ENCODE peak calls at places on chromosomes 13 and 19, in eight cellular contexts. One of them, this sample, is unnamed.
A peak's percentile ranks its signal among the peaks of the same experiment; 100 is the strongest.

GRCh38 chr13:23753523-23753922 is 135.7 kb downstream of the MIPEP start:
- DNase-seq in stimulated activated CD8-positive, alpha-beta memory T cell treated with anti-CD3 and anti-CD28 coated beads, Interleukin-15, amount 100 ng/mL, for 48 hours: no peak
- DNase-seq in omental fat pad: no peak
- DNase-seq in kidney epithelial cell: no peak
- DNase-seq in body of pancreas: no peak
- DNase-seq in EH: peak; percentile 59
- DNase-seq in esophagus squamous epithelium: no peak
- DNase-seq in activated naive CD4-positive, alpha-beta T cell treated with anti-CD3 and anti-CD28 coated beads, Interleukin-2, amount 10 ng/mL, durations not matched to agents 7 days and 5 days: no peak
- DNase-seq in this sample: no peak

GRCh38 chr13:46871557-46871956 is 25.3 kb downstream of the HTR2A start:
- DNase-seq in kidney epithelial cell: no peak
- DNase-seq in EH: no peak
- DNase-seq in activated naive CD4-positive, alpha-beta T cell treated with anti-CD3 and anti-CD28 coated beads, Interleukin-2, amount 10 ng/mL, durations not matched to agents 7 days and 5 days: no peak
- DNase-seq in body of pancreas: no peak
- DNase-seq in omental fat pad: no peak
- DNase-seq in esophagus squamous epithelium: no peak
- DNase-seq in stimulated activated CD8-positive, alpha-beta memory T cell treated with anti-CD3 and anti-CD28 coated beads, Interleukin-15, amount 100 ng/mL, for 48 hours: no peak
- DNase-seq in this sample: no peak

GRCh38 chr19:1854542-1855039 is 6.3 kb upstream of the REXO1 start:
- DNase-seq in kidney epithelial cell: no peak
- DNase-seq in omental fat pad: no peak
- DNase-seq in stimulated activated CD8-positive, alpha-beta memory T cell treated with anti-CD3 and anti-CD28 coated beads, Interleukin-15, amount 100 ng/mL, for 48 hours: no peak
- DNase-seq in EH: no peak
- DNase-seq in esophagus squamous epithelium: no peak
- DNase-seq in activated naive CD4-positive, alpha-beta T cell treated with anti-CD3 and anti-CD28 coated beads, Interleukin-2, amount 10 ng/mL, durations not matched to agents 7 days and 5 days: no peak
- DNase-seq in body of pancreas: no peak
- DNase-seq in this sample: peak; percentile 33

GRCh38 chr13:34076943-34077703 is 259.2 kb downstream of the RFC3 start:
- DNase-seq in stimulated activated CD8-positive, alpha-beta memory T cell treated with anti-CD3 and anti-CD28 coated beads, Interleukin-15, amount 100 ng/mL, for 48 hours: no peak
- DNase-seq in body of pancreas: no peak
- DNase-seq in activated naive CD4-positive, alpha-beta T cell treated with anti-CD3 and anti-CD28 coated beads, Interleukin-2, amount 10 ng/mL, durations not matched to agents 7 days and 5 days: no peak
- DNase-seq in omental fat pad: no peak
- DNase-seq in EH: peak; percentile 89
- DNase-seq in esophagus squamous epithelium: no peak
- DNase-seq in kidney epithelial cell: no peak
- DNase-seq in this sample: no peak

GRCh38 chr19:23527797-23528196 is 132.5 kb upstream of the ZNF91 start:
- DNase-seq in kidney epithelial cell: no peak
- DNase-seq in esophagus squamous epithelium: no peak
- DNase-seq in activated naive CD4-positive, alpha-beta T cell treated with anti-CD3 and anti-CD28 coated beads, Interleukin-2, amount 10 ng/mL, durations not matched to agents 7 days and 5 days: no peak
- DNase-seq in body of pancreas: no peak
- DNase-seq in EH: no peak
- DNase-seq in stimulated activated CD8-positive, alpha-beta memory T cell treated with anti-CD3 and anti-CD28 coated beads, Interleukin-15, amount 100 ng/mL, for 48 hours: no peak
- DNase-seq in omental fat pad: no peak
- DNase-seq in this sample: peak; percentile 36

GRCh38 chr13:113882266-113882627 is 18.4 kb upstream of the GAS6 start:
- DNase-seq in omental fat pad: no peak
- DNase-seq in stimulated activated CD8-positive, alpha-beta memory T cell treated with anti-CD3 and anti-CD28 coated beads, Interleukin-15, amount 100 ng/mL, for 48 hours: no peak
- DNase-seq in kidney epithelial cell: no peak
- DNase-seq in body of pancreas: no peak
- DNase-seq in EH: no peak
- DNase-seq in activated naive CD4-positive, alpha-beta T cell treated with anti-CD3 and anti-CD28 coated beads, Interleukin-2, amount 10 ng/mL, durations not matched to agents 7 days and 5 days: no peak
- DNase-seq in esophagus squamous epithelium: no peak
- DNase-seq in this sample: no peak

GRCh38 chr13:84702174-84702573 is 819.9 kb upstream of the SLITRK1 start:
- DNase-seq in stimulated activated CD8-positive, alpha-beta memory T cell treated with anti-CD3 and anti-CD28 coated beads, Interleukin-15, amount 100 ng/mL, for 48 hours: no peak
- DNase-seq in esophagus squamous epithelium: no peak
- DNase-seq in body of pancreas: no peak
- DNase-seq in kidney epithelial cell: no peak
- DNase-seq in omental fat pad: no peak
- DNase-seq in activated naive CD4-positive, alpha-beta T cell treated with anti-CD3 and anti-CD28 coated beads, Interleukin-2, amount 10 ng/mL, durations not matched to agents 7 days and 5 days: no peak
- DNase-seq in EH: no peak
- DNase-seq in this sample: no peak

GRCh38 chr19:7883796-7884570 is 4.3 kb upstream of the LRRC8E start:
- DNase-seq in activated naive CD4-positive, alpha-beta T cell treated with anti-CD3 and anti-CD28 coated beads, Interleukin-2, amount 10 ng/mL, durations not matched to agents 7 days and 5 days: no peak
- DNase-seq in omental fat pad: no peak
- DNase-seq in EH: peak; percentile 81
- DNase-seq in kidney epithelial cell: no peak
- DNase-seq in stimulated activated CD8-positive, alpha-beta memory T cell treated with anti-CD3 and anti-CD28 coated beads, Interleukin-15, amount 100 ng/mL, for 48 hours: no peak
- DNase-seq in esophagus squamous epithelium: no peak
- DNase-seq in body of pancreas: no peak
- DNase-seq in this sample: no peak

GRCh38 chr19:44998025-44998424 is 3.2 kb upstream of the RELB start:
- DNase-seq in omental fat pad: no peak
- DNase-seq in stimulated activated CD8-positive, alpha-beta memory T cell treated with anti-CD3 and anti-CD28 coated beads, Interleukin-15, amount 100 ng/mL, for 48 hours: no peak
- DNase-seq in esophagus squamous epithelium: no peak
- DNase-seq in EH: no peak
- DNase-seq in activated naive CD4-positive, alpha-beta T cell treated with anti-CD3 and anti-CD28 coated beads, Interleukin-2, amount 10 ng/mL, durations not matched to agents 7 days and 5 days: no peak
- DNase-seq in body of pancreas: no peak
- DNase-seq in kidney epithelial cell: no peak
- DNase-seq in this sample: no peak

GRCh38 chr19:38848299-38849146 is 1.3 kb downstream of the HNRNPL start:
- DNase-seq in kidney epithelial cell: no peak
- DNase-seq in stimulated activated CD8-positive, alpha-beta memory T cell treated with anti-CD3 and anti-CD28 coated beads, Interleukin-15, amount 100 ng/mL, for 48 hours: no peak
- DNase-seq in omental fat pad: no peak
- DNase-seq in activated naive CD4-positive, alpha-beta T cell treated with anti-CD3 and anti-CD28 coated beads, Interleukin-2, amount 10 ng/mL, durations not matched to agents 7 days and 5 days: no peak
- DNase-seq in body of pancreas: no peak
- DNase-seq in esophagus squamous epithelium: no peak
- DNase-seq in EH: no peak
- DNase-seq in this sample: no peak

GRCh38 chr19:51259348-51260245 is 8.7 kb downstream of the SIGLECL1 start:
- DNase-seq in esophagus squamous epithelium: no peak
- DNase-seq in kidney epithelial cell: no peak
- DNase-seq in omental fat pad: no peak
- DNase-seq in body of pancreas: peak; percentile 16
- DNase-seq in stimulated activated CD8-positive, alpha-beta memory T cell treated with anti-CD3 and anti-CD28 coated beads, Interleukin-15, amount 100 ng/mL, for 48 hours: no peak
- DNase-seq in EH: no peak
- DNase-seq in activated naive CD4-positive, alpha-beta T cell treated with anti-CD3 and anti-CD28 coated beads, Interleukin-2, amount 10 ng/mL, durations not matched to agents 7 days and 5 days: peak; percentile 77
- DNase-seq in this sample: peak; percentile 70

GRCh38 chr13:25335856-25336255 is 34.4 kb downstream of the NUP58 start:
- DNase-seq in activated naive CD4-positive, alpha-beta T cell treated with anti-CD3 and anti-CD28 coated beads, Interleukin-2, amount 10 ng/mL, durations not matched to agents 7 days and 5 days: no peak
- DNase-seq in EH: no peak
- DNase-seq in stimulated activated CD8-positive, alpha-beta memory T cell treated with anti-CD3 and anti-CD28 coated beads, Interleukin-15, amount 100 ng/mL, for 48 hours: no peak
- DNase-seq in kidney epithelial cell: no peak
- DNase-seq in omental fat pad: no peak
- DNase-seq in esophagus squamous epithelium: no peak
- DNase-seq in body of pancreas: no peak
- DNase-seq in this sample: no peak

GRCh38 chr13:49681837-49682236 is 9.4 kb downstream of the EBPL start:
- DNase-seq in body of pancreas: no peak
- DNase-seq in kidney epithelial cell: no peak
- DNase-seq in EH: peak; percentile 28
- DNase-seq in activated naive CD4-positive, alpha-beta T cell treated with anti-CD3 and anti-CD28 coated beads, Interleukin-2, amount 10 ng/mL, durations not matched to agents 7 days and 5 days: no peak
- DNase-seq in omental fat pad: no peak
- DNase-seq in stimulated activated CD8-positive, alpha-beta memory T cell treated with anti-CD3 and anti-CD28 coated beads, Interleukin-15, amount 100 ng/mL, for 48 hours: no peak
- DNase-seq in esophagus squamous epithelium: no peak
- DNase-seq in this sample: no peak

GRCh38 chr19:2491130-2491801 is 15.3 kb downstream of the GADD45B start:
- DNase-seq in activated naive CD4-positive, alpha-beta T cell treated with anti-CD3 and anti-CD28 coated beads, Interleukin-2, amount 10 ng/mL, durations not matched to agents 7 days and 5 days: no peak
- DNase-seq in stimulated activated CD8-positive, alpha-beta memory T cell treated with anti-CD3 and anti-CD28 coated beads, Interleukin-15, amount 100 ng/mL, for 48 hours: no peak
- DNase-seq in omental fat pad: no peak
- DNase-seq in kidney epithelial cell: peak; percentile 83
- DNase-seq in body of pancreas: peak; percentile 95
- DNase-seq in EH: peak; percentile 93
- DNase-seq in esophagus squamous epithelium: no peak
- DNase-seq in this sample: no peak

GRCh38 chr13:102862624-102863210 is 16.9 kb downstream of the ERCC5 start:
- DNase-seq in kidney epithelial cell: no peak
- DNase-seq in EH: no peak
- DNase-seq in activated naive CD4-positive, alpha-beta T cell treated with anti-CD3 and anti-CD28 coated beads, Interleukin-2, amount 10 ng/mL, durations not matched to agents 7 days and 5 days: no peak
- DNase-seq in stimulated activated CD8-positive, alpha-beta memory T cell treated with anti-CD3 and anti-CD28 coated beads, Interleukin-15, amount 100 ng/mL, for 48 hours: no peak
- DNase-seq in esophagus squamous epithelium: no peak
- DNase-seq in omental fat pad: no peak
- DNase-seq in body of pancreas: no peak
- DNase-seq in this sample: no peak

GRCh38 chr13:62933809-62934208 is 1518.2 kb upstream of the PCDH20 start:
- DNase-seq in stimulated activated CD8-positive, alpha-beta memory T cell treated with anti-CD3 and anti-CD28 coated beads, Interleukin-15, amount 100 ng/mL, for 48 hours: no peak
- DNase-seq in activated naive CD4-positive, alpha-beta T cell treated with anti-CD3 and anti-CD28 coated beads, Interleukin-2, amount 10 ng/mL, durations not matched to agents 7 days and 5 days: no peak
- DNase-seq in EH: no peak
- DNase-seq in body of pancreas: no peak
- DNase-seq in omental fat pad: no peak
- DNase-seq in esophagus squamous epithelium: no peak
- DNase-seq in kidney epithelial cell: no peak
- DNase-seq in this sample: no peak

GRCh38 chr19:50486823-50487515 is 10.3 kb upstream of the GARIN5A start:
- DNase-seq in activated naive CD4-positive, alpha-beta T cell treated with anti-CD3 and anti-CD28 coated beads, Interleukin-2, amount 10 ng/mL, durations not matched to agents 7 days and 5 days: peak; percentile 70
- DNase-seq in esophagus squamous epithelium: no peak
- DNase-seq in omental fat pad: no peak
- DNase-seq in body of pancreas: peak; percentile 45
- DNase-seq in kidney epithelial cell: no peak
- DNase-seq in stimulated activated CD8-positive, alpha-beta memory T cell treated with anti-CD3 and anti-CD28 coated beads, Interleukin-15, amount 100 ng/mL, for 48 hours: no peak
- DNase-seq in EH: no peak
- DNase-seq in this sample: peak; percentile 90

GRCh38 chr19:35565016-35565856 is 1.8 kb upstream of the ATP4A start:
- DNase-seq in activated naive CD4-positive, alpha-beta T cell treated with anti-CD3 and anti-CD28 coated beads, Interleukin-2, amount 10 ng/mL, durations not matched to agents 7 days and 5 days: peak; percentile 5
- DNase-seq in EH: no peak
- DNase-seq in esophagus squamous epithelium: no peak
- DNase-seq in body of pancreas: peak; percentile 68
- DNase-seq in kidney epithelial cell: no peak
- DNase-seq in stimulated activated CD8-positive, alpha-beta memory T cell treated with anti-CD3 and anti-CD28 coated beads, Interleukin-15, amount 100 ng/mL, for 48 hours: no peak
- DNase-seq in omental fat pad: no peak
- DNase-seq in this sample: no peak

GRCh38 chr19:29121684-29122083 is 91.3 kb downstream of the UQCRFS1 start:
- DNase-seq in esophagus squamous epithelium: no peak
- DNase-seq in activated naive CD4-positive, alpha-beta T cell treated with anti-CD3 and anti-CD28 coated beads, Interleukin-2, amount 10 ng/mL, durations not matched to agents 7 days and 5 days: no peak
- DNase-seq in EH: peak; percentile 33
- DNase-seq in kidney epithelial cell: no peak
- DNase-seq in omental fat pad: no peak
- DNase-seq in stimulated activated CD8-positive, alpha-beta memory T cell treated with anti-CD3 and anti-CD28 coated beads, Interleukin-15, amount 100 ng/mL, for 48 hours: no peak
- DNase-seq in body of pancreas: no peak
- DNase-seq in this sample: peak; percentile 14

GRCh38 chr13:75365724-75366173 is 116.2 kb downstream of the TBC1D4 start:
- DNase-seq in body of pancreas: no peak
- DNase-seq in activated naive CD4-positive, alpha-beta T cell treated with anti-CD3 and anti-CD28 coated beads, Interleukin-2, amount 10 ng/mL, durations not matched to agents 7 days and 5 days: no peak
- DNase-seq in kidney epithelial cell: peak; percentile 75
- DNase-seq in EH: peak; percentile 91
- DNase-seq in stimulated activated CD8-positive, alpha-beta memory T cell treated with anti-CD3 and anti-CD28 coated beads, Interleukin-15, amount 100 ng/mL, for 48 hours: no peak
- DNase-seq in omental fat pad: no peak
- DNase-seq in esophagus squamous epithelium: no peak
- DNase-seq in this sample: peak; percentile 51

GRCh38 chr13:74250738-74251190 is 116.6 kb upstream of the KLF12 start:
- DNase-seq in kidney epithelial cell: no peak
- DNase-seq in EH: peak; percentile 95
- DNase-seq in esophagus squamous epithelium: no peak
- DNase-seq in stimulated activated CD8-positive, alpha-beta memory T cell treated with anti-CD3 and anti-CD28 coated beads, Interleukin-15, amount 100 ng/mL, for 48 hours: no peak
- DNase-seq in activated naive CD4-positive, alpha-beta T cell treated with anti-CD3 and anti-CD28 coated beads, Interleukin-2, amount 10 ng/mL, durations not matched to agents 7 days and 5 days: no peak
- DNase-seq in body of pancreas: no peak
- DNase-seq in omental fat pad: no peak
- DNase-seq in this sample: no peak

GRCh38 chr13:66659291-66660012 is 570.7 kb downstream of the PCDH9 start:
- DNase-seq in activated naive CD4-positive, alpha-beta T cell treated with anti-CD3 and anti-CD28 coated beads, Interleukin-2, amount 10 ng/mL, durations not matched to agents 7 days and 5 days: no peak
- DNase-seq in EH: peak; percentile 0
- DNase-seq in omental fat pad: no peak
- DNase-seq in body of pancreas: no peak
- DNase-seq in esophagus squamous epithelium: no peak
- DNase-seq in stimulated activated CD8-positive, alpha-beta memory T cell treated with anti-CD3 and anti-CD28 coated beads, Interleukin-15, amount 100 ng/mL, for 48 hours: no peak
- DNase-seq in kidney epithelial cell: no peak
- DNase-seq in this sample: no peak

GRCh38 chr19:48249502-48250014 is 6.2 kb downstream of the CARD8 start:
- DNase-seq in stimulated activated CD8-positive, alpha-beta memory T cell treated with anti-CD3 and anti-CD28 coated beads, Interleukin-15, amount 100 ng/mL, for 48 hours: peak; percentile 60
- DNase-seq in activated naive CD4-positive, alpha-beta T cell treated with anti-CD3 and anti-CD28 coated beads, Interleukin-2, amount 10 ng/mL, durations not matched to agents 7 days and 5 days: peak; percentile 88
- DNase-seq in EH: no peak
- DNase-seq in body of pancreas: no peak
- DNase-seq in omental fat pad: no peak
- DNase-seq in kidney epithelial cell: no peak
- DNase-seq in esophagus squamous epithelium: no peak
- DNase-seq in this sample: peak; percentile 95

GRCh38 chr19:3459322-3459881 is 20.9 kb downstream of the SMIM24 start:
- DNase-seq in omental fat pad: peak; percentile 51
- DNase-seq in EH: peak; percentile 91
- DNase-seq in kidney epithelial cell: peak; percentile 82
- DNase-seq in esophagus squamous epithelium: no peak
- DNase-seq in stimulated activated CD8-positive, alpha-beta memory T cell treated with anti-CD3 and anti-CD28 coated beads, Interleukin-15, amount 100 ng/mL, for 48 hours: no peak
- DNase-seq in activated naive CD4-positive, alpha-beta T cell treated with anti-CD3 and anti-CD28 coated beads, Interleukin-2, amount 10 ng/mL, durations not matched to agents 7 days and 5 days: peak; percentile 32
- DNase-seq in body of pancreas: peak; percentile 83
- DNase-seq in this sample: no peak

GRCh38 chr13:99855516-99855915 is 116.1 kb downstream of the ZIC5 start:
- DNase-seq in esophagus squamous epithelium: no peak
- DNase-seq in activated naive CD4-positive, alpha-beta T cell treated with anti-CD3 and anti-CD28 coated beads, Interleukin-2, amount 10 ng/mL, durations not matched to agents 7 days and 5 days: no peak
- DNase-seq in body of pancreas: no peak
- DNase-seq in EH: no peak
- DNase-seq in omental fat pad: no peak
- DNase-seq in kidney epithelial cell: no peak
- DNase-seq in stimulated activated CD8-positive, alpha-beta memory T cell treated with anti-CD3 and anti-CD28 coated beads, Interleukin-15, amount 100 ng/mL, for 48 hours: no peak
- DNase-seq in this sample: no peak

GRCh38 chr13:99383946-99384345 is 76.7 kb upstream of the GPR183 start:
- DNase-seq in omental fat pad: no peak
- DNase-seq in body of pancreas: no peak
- DNase-seq in EH: no peak
- DNase-seq in stimulated activated CD8-positive, alpha-beta memory T cell treated with anti-CD3 and anti-CD28 coated beads, Interleukin-15, amount 100 ng/mL, for 48 hours: peak; percentile 40
- DNase-seq in esophagus squamous epithelium: no peak
- DNase-seq in activated naive CD4-positive, alpha-beta T cell treated with anti-CD3 and anti-CD28 coated beads, Interleukin-2, amount 10 ng/mL, durations not matched to agents 7 days and 5 days: peak; percentile 45
- DNase-seq in kidney epithelial cell: no peak
- DNase-seq in this sample: peak; percentile 53

GRCh38 chr19:824885-825284 is 2.8 kb upstream of the AZU1 start:
- DNase-seq in esophagus squamous epithelium: no peak
- DNase-seq in stimulated activated CD8-positive, alpha-beta memory T cell treated with anti-CD3 and anti-CD28 coated beads, Interleukin-15, amount 100 ng/mL, for 48 hours: no peak
- DNase-seq in EH: no peak
- DNase-seq in activated naive CD4-positive, alpha-beta T cell treated with anti-CD3 and anti-CD28 coated beads, Interleukin-2, amount 10 ng/mL, durations not matched to agents 7 days and 5 days: no peak
- DNase-seq in kidney epithelial cell: no peak
- DNase-seq in body of pancreas: no peak
- DNase-seq in omental fat pad: no peak
- DNase-seq in this sample: no peak

GRCh38 chr13:41284512-41285288 is 21.3 kb upstream of the MTRF1 start:
- DNase-seq in body of pancreas: no peak
- DNase-seq in esophagus squamous epithelium: no peak
- DNase-seq in omental fat pad: no peak
- DNase-seq in EH: peak; percentile 96
- DNase-seq in activated naive CD4-positive, alpha-beta T cell treated with anti-CD3 and anti-CD28 coated beads, Interleukin-2, amount 10 ng/mL, durations not matched to agents 7 days and 5 days: no peak
- DNase-seq in stimulated activated CD8-positive, alpha-beta memory T cell treated with anti-CD3 and anti-CD28 coated beads, Interleukin-15, amount 100 ng/mL, for 48 hours: no peak
- DNase-seq in kidney epithelial cell: peak; percentile 39
- DNase-seq in this sample: no peak

GRCh38 chr13:58882556-58882955 is 1251.0 kb downstream of the PCDH17 start:
- DNase-seq in activated naive CD4-positive, alpha-beta T cell treated with anti-CD3 and anti-CD28 coated beads, Interleukin-2, amount 10 ng/mL, durations not matched to agents 7 days and 5 days: no peak
- DNase-seq in body of pancreas: no peak
- DNase-seq in esophagus squamous epithelium: no peak
- DNase-seq in stimulated activated CD8-positive, alpha-beta memory T cell treated with anti-CD3 and anti-CD28 coated beads, Interleukin-15, amount 100 ng/mL, for 48 hours: no peak
- DNase-seq in kidney epithelial cell: no peak
- DNase-seq in omental fat pad: no peak
- DNase-seq in EH: no peak
- DNase-seq in this sample: no peak

GRCh38 chr13:99659234-99659633 is 158.0 kb downstream of the TM9SF2 start:
- DNase-seq in esophagus squamous epithelium: no peak
- DNase-seq in EH: no peak
- DNase-seq in body of pancreas: no peak
- DNase-seq in activated naive CD4-positive, alpha-beta T cell treated with anti-CD3 and anti-CD28 coated beads, Interleukin-2, amount 10 ng/mL, durations not matched to agents 7 days and 5 days: no peak
- DNase-seq in omental fat pad: no peak
- DNase-seq in stimulated activated CD8-positive, alpha-beta memory T cell treated with anti-CD3 and anti-CD28 coated beads, Interleukin-15, amount 100 ng/mL, for 48 hours: no peak
- DNase-seq in kidney epithelial cell: no peak
- DNase-seq in this sample: no peak

GRCh38 chr19:19217110-19217509 is 5.4 kb downstream of the NCAN start:
- DNase-seq in stimulated activated CD8-positive, alpha-beta memory T cell treated with anti-CD3 and anti-CD28 coated beads, Interleukin-15, amount 100 ng/mL, for 48 hours: no peak
- DNase-seq in omental fat pad: no peak
- DNase-seq in kidney epithelial cell: no peak
- DNase-seq in body of pancreas: no peak
- DNase-seq in esophagus squamous epithelium: no peak
- DNase-seq in EH: peak; percentile 12
- DNase-seq in activated naive CD4-positive, alpha-beta T cell treated with anti-CD3 and anti-CD28 coated beads, Interleukin-2, amount 10 ng/mL, durations not matched to agents 7 days and 5 days: no peak
- DNase-seq in this sample: no peak

This sample was measured in activated CD8-positive, alpha-beta T cell treated with anti-CD3 and anti-CD28 coated beads for 36 hours.